ENCODE peak calls at places on chromosome 20, in four cellular contexts. One of them, this sample, is unnamed.

GRCh38 chr20:58870293-58871014 is 17.9 kb downstream of the GNAS start:
- DNase-seq in K562: peak; percentile 61
- DNase-seq in HCT116: no peak
- DNase-seq in SK-N-SH: peak; percentile 80
- DNase-seq in this sample: peak; percentile 70

GRCh38 chr20:61978491-61978890 is 87.2 kb downstream of the TAF4 start:
- DNase-seq in HCT116: no peak
- DNase-seq in SK-N-SH: no peak
- DNase-seq in K562: no peak
- DNase-seq in this sample: no peak

GRCh38 chr20:53163486-53163885 is 191.3 kb downstream of the TSHZ2 start:
- DNase-seq in SK-N-SH: no peak
- DNase-seq in HCT116: no peak
- DNase-seq in K562: peak; percentile 46
- DNase-seq in this sample: no peak

GRCh38 chr20:33127422-33128097 is 40.4 kb upstream of the BPIFA2 start:
- DNase-seq in HCT116: no peak
- DNase-seq in K562: no peak
- DNase-seq in SK-N-SH: no peak
- DNase-seq in this sample: peak; percentile 79

GRCh38 chr20:57071283-57071701 is 195.1 kb downstream of the BMP7 start:
- DNase-seq in SK-N-SH: no peak
- DNase-seq in K562: no peak
- DNase-seq in HCT116: no peak
- DNase-seq in this sample: no peak

GRCh38 chr20:59322813-59323469 is 22.5 kb downstream of the EDN3 start:
- DNase-seq in HCT116: no peak
- DNase-seq in K562: no peak
- DNase-seq in SK-N-SH: no peak
- DNase-seq in this sample: no peak

GRCh38 chr20:10239954-10240353 is 21.3 kb downstream of the SNAP25 start:
- DNase-seq in K562: peak; percentile 4
- DNase-seq in HCT116: no peak
- DNase-seq in SK-N-SH: no peak
- DNase-seq in this sample: peak; percentile 58

GRCh38 chr20:50380697-50381040 is 129.5 kb upstream of the PTPN1 start:
- DNase-seq in HCT116: no peak
- DNase-seq in SK-N-SH: peak; percentile 81
- DNase-seq in K562: no peak
- DNase-seq in this sample: peak; percentile 54

GRCh38 chr20:24993337-24994185 is 1.0 kb upstream of the APMAP start:
- DNase-seq in HCT116: no peak
- DNase-seq in SK-N-SH: no peak
- DNase-seq in K562: no peak
- DNase-seq in this sample: peak; percentile 57

GRCh38 chr20:63457737-63458136 is 14.7 kb downstream of the KCNQ2 start:
- DNase-seq in SK-N-SH: peak; percentile 69
- DNase-seq in K562: no peak
- DNase-seq in HCT116: no peak
- DNase-seq in this sample: no peak
- TF ChIP-seq ELF1 in SK-N-SH: no peak
- TF ChIP-seq ELF1 in K562: no peak
- TF ChIP-seq ELF1 in HCT116: no peak
- TF ChIP-seq ELF1 in this sample: no peak

DNA sequence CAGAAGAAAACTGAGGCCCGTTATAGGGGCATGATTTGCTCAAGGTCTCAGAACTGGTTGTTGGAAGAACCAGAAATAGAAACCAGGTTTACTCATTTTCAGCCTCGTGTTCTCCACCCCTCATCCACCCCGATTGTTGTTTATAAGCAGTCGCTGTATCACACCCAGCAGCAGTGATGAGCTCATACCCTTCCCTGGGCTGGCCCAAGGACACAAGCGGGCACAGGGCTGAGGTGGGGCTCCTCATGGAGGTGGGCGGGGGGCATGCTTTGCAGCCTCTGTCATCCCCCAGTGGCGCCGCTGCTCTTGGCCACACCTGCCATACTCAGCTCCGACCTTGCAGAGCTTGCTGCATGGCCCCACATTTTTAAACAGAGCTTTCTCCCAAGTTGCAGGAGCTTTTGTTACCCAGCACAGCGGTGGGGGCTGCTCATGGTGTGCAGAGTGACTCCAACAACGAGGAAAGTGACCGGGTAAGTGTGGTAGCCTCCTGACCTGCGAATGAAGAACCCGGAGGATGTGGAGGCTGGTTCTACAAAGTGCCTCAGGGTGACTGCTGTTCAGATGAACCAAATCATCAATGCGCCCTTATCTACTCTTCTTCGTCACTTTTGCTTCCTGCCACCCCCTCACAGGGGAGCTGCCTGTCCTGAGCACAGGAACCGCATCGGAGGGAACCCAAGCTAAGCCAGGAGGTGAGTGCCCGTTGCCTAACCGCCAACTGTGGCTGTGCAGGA is 43.5 kb upstream of the NKX2-2 start:
- DNase-seq in HCT116: no peak
- DNase-seq in SK-N-SH: no peak
- DNase-seq in K562: no peak
- DNase-seq in this sample: no peak
- TF ChIP-seq ELF1 in HCT116: no peak
- TF ChIP-seq ELF1 in SK-N-SH: no peak
- TF ChIP-seq ELF1 in K562: no peak
- TF ChIP-seq ELF1 in this sample: no peak

GRCh38 chr20:41425180-41425884 is 58.7 kb upstream of the EMILIN3 start:
- DNase-seq in K562: peak; percentile 76
- DNase-seq in SK-N-SH: no peak
- DNase-seq in HCT116: no peak
- DNase-seq in this sample: peak; percentile 86
- TF ChIP-seq ELF1 in K562: no peak
- TF ChIP-seq ELF1 in SK-N-SH: no peak
- TF ChIP-seq ELF1 in HCT116: no peak
- TF ChIP-seq ELF1 in this sample: peak; percentile 21

GRCh38 chr20:46128310-46129151 is 10.4 kb downstream of the CD40 start:
- DNase-seq in SK-N-SH: peak; percentile 89
- DNase-seq in HCT116: no peak
- DNase-seq in K562: peak; percentile 53
- DNase-seq in this sample: peak; percentile 23
- TF ChIP-seq ELF1 in SK-N-SH: no peak
- TF ChIP-seq ELF1 in HCT116: no peak
- TF ChIP-seq ELF1 in K562: no peak
- TF ChIP-seq ELF1 in this sample: no peak

DNA sequence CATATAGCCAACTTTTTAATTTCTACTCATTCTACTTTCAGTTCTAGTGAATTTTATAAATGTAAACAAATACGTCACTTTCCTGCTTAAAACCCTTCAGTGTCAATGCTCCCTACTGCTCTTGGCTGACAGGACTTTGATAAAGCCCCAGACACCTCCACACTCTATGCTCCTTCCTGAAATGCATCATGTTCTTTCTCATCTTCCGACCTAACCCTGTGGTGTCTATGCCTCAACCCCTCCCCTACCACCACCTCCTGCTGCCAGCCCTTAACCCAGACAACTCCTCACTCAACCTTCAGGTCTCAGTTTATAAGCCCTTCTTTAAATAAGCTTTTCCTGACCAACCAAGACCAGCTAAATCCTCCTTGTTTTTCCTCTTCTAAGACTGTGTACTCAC is 19.1 kb downstream of the TLDC2 start:
- DNase-seq in HCT116: no peak
- DNase-seq in SK-N-SH: no peak
- DNase-seq in K562: no peak
- DNase-seq in this sample: no peak
- TF ChIP-seq ELF1 in HCT116: no peak
- TF ChIP-seq ELF1 in SK-N-SH: no peak
- TF ChIP-seq ELF1 in K562: no peak
- TF ChIP-seq ELF1 in this sample: no peak

DNA sequence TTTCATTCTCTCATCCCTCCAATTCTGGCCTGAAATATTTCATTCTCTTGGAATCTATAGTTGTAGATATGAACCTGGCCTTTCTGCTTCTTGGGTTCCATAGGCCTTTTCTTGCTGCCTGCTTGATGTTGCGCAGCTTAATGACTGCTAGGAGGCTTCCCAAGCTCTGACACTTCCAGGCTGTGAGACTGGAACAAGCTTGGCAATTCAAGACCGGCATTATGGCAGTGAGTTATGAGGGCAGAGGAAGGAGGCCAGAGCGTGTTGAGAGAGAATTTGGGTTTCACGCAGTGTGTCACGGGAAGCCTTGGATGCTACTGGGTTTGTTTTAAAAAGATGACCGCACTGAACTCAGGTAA is 948 bp upstream of the DNAJC5 start:
- DNase-seq in K562: no peak
- DNase-seq in SK-N-SH: no peak
- DNase-seq in HCT116: no peak
- DNase-seq in this sample: no peak
- TF ChIP-seq ELF1 in K562: no peak
- TF ChIP-seq ELF1 in SK-N-SH: no peak
- TF ChIP-seq ELF1 in HCT116: no peak
- TF ChIP-seq ELF1 in this sample: no peak

DNA sequence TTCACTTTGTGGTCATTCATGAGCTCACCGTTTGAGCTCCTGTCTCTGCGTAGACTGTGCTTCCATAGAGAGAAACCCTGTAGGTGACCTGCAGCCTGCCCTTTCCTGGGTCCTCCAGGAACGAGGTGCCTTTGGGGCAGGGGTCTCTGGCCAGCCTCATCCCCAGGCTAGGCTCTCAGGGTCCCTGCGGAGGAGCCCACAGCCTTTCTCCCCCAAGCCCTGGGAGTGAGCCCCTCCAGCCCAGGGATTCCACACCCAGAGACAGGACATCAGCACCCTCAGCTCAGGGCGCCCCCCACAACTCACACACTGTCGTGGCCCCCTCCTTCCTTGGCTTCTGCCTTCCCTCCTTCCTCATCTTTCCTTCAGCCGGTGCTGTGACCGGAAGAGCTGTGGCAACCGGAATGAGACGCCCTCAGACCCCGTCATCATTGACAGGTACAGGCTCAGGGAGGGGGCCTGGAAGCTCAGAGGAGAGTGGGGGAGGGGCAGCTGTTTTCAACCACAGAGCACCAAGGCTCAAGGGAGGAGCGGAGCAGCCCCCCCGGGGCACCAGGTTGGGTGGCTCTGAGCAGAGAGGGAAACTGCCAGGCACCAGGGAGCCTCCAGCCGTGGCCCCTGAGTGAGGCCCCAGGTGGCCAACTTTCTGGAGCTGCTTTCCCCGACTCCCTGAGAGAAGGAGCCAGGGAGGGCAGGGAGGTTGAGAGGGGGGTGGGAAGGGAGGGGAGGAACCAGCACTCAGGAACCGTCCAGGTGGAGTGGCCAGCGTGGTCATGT is 16.8 kb downstream of the EBF4 start:
- DNase-seq in K562: no peak
- DNase-seq in SK-N-SH: no peak
- DNase-seq in HCT116: no peak
- DNase-seq in this sample: no peak
- TF ChIP-seq ELF1 in K562: no peak
- TF ChIP-seq ELF1 in SK-N-SH: no peak
- TF ChIP-seq ELF1 in HCT116: no peak
- TF ChIP-seq ELF1 in this sample: no peak